ENCODE peak calls at places on chromosomes 1 and 21, in four cellular contexts. E is RWPE1; Q is A549; D is activated T-helper 1 cell treated with anti-CD3 and anti-CD28 coated beads, Interleukin-2, amount 50 U/mL, for 16 hours. L is an unnamed sample.

GRCh38 chr1:53593758-53594380 is 134.7 kb downstream of the DMRTB1 start:
- DNase-seq in E (no peak), Q (no peak), D (no peak), L (no peak)

GRCh38 chr1:241842565-241842964 is 5.4 kb upstream of the EXO1 start:
- DNase-seq in E (no peak), Q (no peak), D (no peak), L (no peak)

GRCh38 chr1:14970115-14970798 is 183.3 kb upstream of the TMEM51 start:
- DNase-seq in E (peak), Q (peak), D (no peak), L (peak)

GRCh38 chr21:19490481-19490880 is 1086.9 kb upstream of the TMPRSS15 start:
- DNase-seq in E (no peak), Q (no peak), D (no peak), L (no peak)

GRCh38 chr1:155455588-155456195 is 106.9 kb downstream of the ASH1L start:
- DNase-seq in E (no peak), Q (no peak), D (no peak), L (no peak)

GRCh38 chr1:69743146-69743545 is 175.4 kb downstream of the LRRC7 start:
- DNase-seq in E (no peak), Q (no peak), D (no peak), L (no peak)

GRCh38 chr1:160672789-160673695 is 26.2 kb upstream of the SLAMF1 start:
- DNase-seq in E (no peak), Q (no peak), D (no peak), L (no peak)

GRCh38 chr1:31904339-31905092 is 33.7 kb downstream of the PTP4A2 start:
- DNase-seq in E (no peak), Q (no peak), D (no peak), L (no peak)

GRCh38 chr1:150876111-150876434 is 326 bp downstream of the ARNT start:
- DNase-seq in E (peak), Q (peak), D (no peak), L (no peak)

GRCh38 chr1:231091853-231092301 is 51.8 kb upstream of the FAM89A start:
- DNase-seq in E (no peak), Q (peak), D (no peak), L (no peak)

GRCh38 chr1:31717341-31717740 is 13.5 kb upstream of the COL16A1 start:
- DNase-seq in E (no peak), Q (no peak), D (no peak), L (no peak)

GRCh38 chr1:155093938-155094621 is 15.4 kb downstream of the EFNA3 start:
- DNase-seq in E (no peak), Q (no peak), D (no peak), L (no peak)

GRCh38 chr21:44199448-44199847 is 41.3 kb downstream of the ICOSLG start:
- DNase-seq in E (no peak), Q (no peak), D (no peak), L (no peak)

GRCh38 chr1:167430134-167430848 is 88.0 kb downstream of the CD247 start:
- DNase-seq in E (no peak), Q (no peak), D (no peak), L (no peak)

GRCh38 chr1:154222918-154223317 is 2.2 kb downstream of the UBAP2L start:
- DNase-seq in E (no peak), Q (no peak), D (no peak), L (no peak)

GRCh38 chr1:214004795-214005194 is 17.0 kb downstream of the PROX1 start:
- DNase-seq in E (no peak), Q (no peak), D (no peak), L (no peak)

GRCh38 chr1:10626781-10627410 is 152.1 kb downstream of the PEX14 start:
- DNase-seq in E (no peak), Q (no peak), D (no peak), L (no peak)

GRCh38 chr1:235527196-235527814 is 23.1 kb upstream of the B3GALNT2 start:
- DNase-seq in E (no peak), Q (no peak), D (no peak), L (no peak)

GRCh38 chr1:246383791-246384190 is 123.3 kb downstream of the SMYD3 start:
- DNase-seq in E (peak), Q (no peak), D (no peak), L (no peak)

GRCh38 chr1:4626061-4626460 is 28.3 kb upstream of the AJAP1 start:
- DNase-seq in E (no peak), Q (no peak), D (no peak), L (no peak)

GRCh38 chr1:202164271-202165037 is 4.1 kb upstream of the PTPN7 start:
- DNase-seq in E (no peak), Q (no peak), D (peak), L (no peak)

GRCh38 chr1:43312212-43312623 is 11.4 kb downstream of the TIE1 start:
- DNase-seq in E (no peak), Q (no peak), D (no peak), L (peak)

GRCh38 chr1:183590225-183591191 is at the start of gene NCF2:
- DNase-seq in E (peak), Q (no peak), D (no peak), L (no peak)

GRCh38 chr1:21099034-21099868 is 77.4 kb downstream of the EIF4G3 start:
- DNase-seq in E (peak), Q (no peak), D (no peak), L (no peak)